ENCODE peak calls at places on chromosome X, in four cellular contexts. K is AG09309, B is lower leg skin, Q is lower lobe of right lung. W is an unnamed sample.

GRCh38 chrX:54180403-54180802 is 2.7 kb downstream of the FAM120C start:
- DNase-seq in K (no peak), B (no peak), Q (no peak), W (no peak)

GRCh38 chrX:154032156-154032555 is 12.5 kb upstream of the IRAK1 start:
- DNase-seq in K (no peak), B (no peak), Q (no peak), W (no peak)

GRCh38 chrX:132442674-132443073 is 46.2 kb downstream of the MBNL3 start:
- DNase-seq in K (no peak), B (no peak), Q (no peak), W (no peak)

GRCh38 chrX:71930298-71930697 is 19.7 kb downstream of the NHSL2 start:
- DNase-seq in K (peak), B (no peak), Q (no peak), W (no peak)

GRCh38 chrX:119455264-119455663 is 13.0 kb upstream of the SLC25A5 start:
- DNase-seq in K (peak), B (no peak), Q (no peak), W (no peak)

GRCh38 chrX:37867509-37868153 is 20.3 kb upstream of the DYNLT3 start:
- DNase-seq in K (no peak), B (no peak), Q (no peak), W (no peak)

GRCh38 chrX:72080800-72081199 is 50.9 kb downstream of the RTL5 start:
- DNase-seq in K (no peak), B (no peak), Q (no peak), W (no peak)

GRCh38 chrX:9885150-9885549 is 82.0 kb upstream of the CLDN34 start:
- DNase-seq in K (no peak), B (peak), Q (peak), W (peak)

GRCh38 chrX:13499736-13500135 is 69.7 kb upstream of the EGFL6 start:
- DNase-seq in K (no peak), B (no peak), Q (no peak), W (no peak)

GRCh38 chrX:15416133-15416993 is 32.1 kb upstream of the VEGFD start:
- DNase-seq in K (no peak), B (no peak), Q (no peak), W (no peak)

GRCh38 chrX:25013593-25014365 is 2.0 kb downstream of the ARX start:
- DNase-seq in K (no peak), B (no peak), Q (no peak), W (no peak)

GRCh38 chrX:121254336-121254735 is 206.9 kb downstream of the GLUD2 start:
- DNase-seq in K (no peak), B (no peak), Q (no peak), W (no peak)

GRCh38 chrX:95903490-95903889 is 781.2 kb upstream of the DIAPH2 start:
- DNase-seq in K (no peak), B (no peak), Q (no peak), W (no peak)

DNA sequence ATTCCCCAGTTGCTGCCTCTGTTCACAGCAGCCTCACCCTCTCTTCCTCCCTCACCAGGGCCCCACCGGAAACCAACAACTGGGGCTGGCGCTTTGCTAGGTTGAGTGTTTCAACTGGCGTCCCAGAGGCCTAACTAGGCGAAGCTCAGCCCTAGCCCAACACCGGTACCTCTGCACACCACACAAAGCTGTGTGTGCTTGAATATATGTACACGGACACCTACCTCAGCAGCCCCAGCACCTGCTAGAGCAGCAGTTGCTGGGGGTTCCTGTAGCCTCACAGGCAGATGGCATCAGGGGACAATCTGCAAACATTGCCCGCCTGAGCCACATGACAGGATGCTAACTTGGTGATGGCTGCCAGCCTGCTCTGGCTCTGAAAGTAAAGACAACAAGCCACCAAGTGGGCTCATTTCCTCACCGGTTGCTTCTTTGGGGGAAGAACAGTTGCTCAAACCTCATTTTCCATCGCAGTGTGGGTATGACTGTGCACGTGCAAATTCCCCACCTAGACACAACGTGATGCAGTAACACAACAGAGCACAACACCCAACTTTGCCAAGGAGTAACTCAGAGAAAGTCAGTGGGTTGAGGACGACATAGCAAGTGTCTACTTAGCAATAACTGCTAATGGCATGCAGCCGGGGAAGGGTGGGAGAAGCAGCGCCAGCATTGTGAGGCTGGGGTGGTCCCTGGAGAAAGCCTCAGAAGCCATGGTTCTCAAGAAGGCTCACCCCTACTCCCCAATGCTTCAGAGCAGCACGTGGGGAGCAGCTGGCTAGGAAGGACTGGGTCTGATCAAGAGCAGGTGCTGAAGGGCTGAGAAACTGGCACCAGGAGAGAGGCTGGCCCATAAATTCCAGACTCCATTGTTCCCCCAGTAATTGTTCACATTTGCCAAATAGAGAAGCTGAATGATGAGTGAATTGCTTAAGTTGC is 139.5 kb downstream of the SH3KBP1 start:
- DNase-seq in K (no peak), B (no peak), Q (peak), W (peak)
- H3K4me3 ChIP-seq in K (no peak), B (no peak), Q (no peak), W (no peak)

DNA sequence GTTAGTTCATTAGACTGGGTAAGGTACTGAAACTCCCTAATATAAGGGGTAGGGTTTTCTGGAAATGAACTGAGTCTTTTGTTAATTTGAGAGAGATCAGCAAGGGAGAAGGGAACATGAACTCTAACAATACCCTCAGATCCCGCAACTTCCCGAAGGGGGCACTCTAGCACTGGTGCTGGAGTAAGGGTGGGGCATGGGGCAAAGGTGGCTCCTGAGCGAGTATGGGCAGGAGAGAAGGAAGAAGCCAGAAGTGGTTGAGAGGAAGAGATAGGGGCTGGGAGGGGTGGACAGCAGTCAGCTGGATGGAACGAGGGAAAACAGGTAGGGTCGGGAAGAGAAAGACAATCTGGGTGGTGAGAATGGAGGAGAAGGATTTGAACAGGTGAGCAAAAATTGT is 183.2 kb upstream of the MAGEE2 start:
- DNase-seq in K (no peak), B (no peak), Q (no peak), W (no peak)
- TF ChIP-seq CTCF in K (no peak), B (no peak), Q (no peak), W (no peak)

DNA sequence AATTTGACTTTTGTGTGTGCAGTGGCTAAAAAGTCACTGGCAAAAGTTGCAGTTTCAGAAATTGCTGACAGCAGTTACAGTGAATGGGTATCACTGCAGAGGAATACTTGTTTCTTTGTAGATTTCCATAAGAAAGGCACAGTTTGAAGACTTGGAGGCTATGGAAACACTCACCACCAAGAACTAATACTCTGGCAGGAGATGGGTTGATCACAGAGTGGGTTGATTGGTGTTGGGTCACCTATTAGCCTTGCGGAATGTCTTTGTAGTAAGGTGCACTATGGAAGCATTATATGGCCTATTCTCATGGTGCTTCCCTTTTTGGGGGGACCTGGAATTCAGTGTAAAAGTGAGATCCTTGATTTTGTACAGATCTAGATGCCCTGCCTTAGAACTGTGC is 502.8 kb downstream of the CFAP47 start:
- DNase-seq in K (no peak), B (no peak), Q (no peak), W (no peak)
- H3K4me3 ChIP-seq in K (no peak), B (no peak), Q (no peak), W (no peak)

GRCh38 chrX:11109968-11110367 is 1.2 kb upstream of the HCCS start:
- DNase-seq in K (no peak), B (no peak), Q (no peak), W (no peak)

GRCh38 chrX:11108253-11108941 is 2.7 kb upstream of the HCCS start:
- DNase-seq in K (no peak), B (no peak), Q (no peak), W (no peak)

GRCh38 chrX:11113731-11114130 is 2.6 kb downstream of the HCCS start:
- DNase-seq in K (no peak), B (no peak), Q (no peak), W (no peak)

GRCh38 chrX:11111947-11112346 is 815 bp downstream of the HCCS start:
- DNase-seq in K (no peak), B (no peak), Q (no peak), W (no peak)

GRCh38 chrX:11111038-11111851 is at the start of gene HCCS:
- DNase-seq in K (no peak), B (peak), Q (peak), W (peak)
- TF ChIP-seq CTCF in K (no peak), B (no peak), Q (no peak), W (no peak)

GRCh38 chrX:74505437-74505836 is 84.1 kb downstream of the SLC16A2 start:
- DNase-seq in K (no peak), B (no peak), Q (no peak), W (no peak)

GRCh38 chrX:74500067-74500466 is 78.8 kb downstream of the SLC16A2 start:
- DNase-seq in K (no peak), B (no peak), Q (no peak), W (no peak)

GRCh38 chrX:74498924-74499323 is 77.6 kb downstream of the SLC16A2 start:
- DNase-seq in K (no peak), B (no peak), Q (no peak), W (no peak)

GRCh38 chrX:74506310-74507115 is 85.2 kb downstream of the SLC16A2 start:
- DNase-seq in K (no peak), B (no peak), Q (no peak), W (peak)

GRCh38 chrX:74500555-74500954 is 79.3 kb downstream of the SLC16A2 start:
- DNase-seq in K (no peak), B (no peak), Q (no peak), W (no peak)
- H3K4me3 ChIP-seq in K (no peak), B (no peak), Q (no peak), W (no peak)

GRCh38 chrX:41824551-41824950 is 98.8 kb downstream of the CASK start:
- DNase-seq in K (no peak), B (no peak), Q (no peak), W (no peak)
- TF ChIP-seq CTCF in K (peak), B (no peak), Q (no peak), W (no peak)

GRCh38 chrX:47631676-47632075 is 1.9 kb upstream of the CFP start:
- DNase-seq in K (no peak), B (no peak), Q (no peak), W (no peak)

GRCh38 chrX:47629419-47630210 is at the start of gene CFP:
- DNase-seq in K (no peak), B (no peak), Q (no peak), W (no peak)

GRCh38 chrX:47625365-47625764 is 4.4 kb downstream of the CFP start:
- DNase-seq in K (no peak), B (no peak), Q (no peak), W (no peak)

GRCh38 chrX:47632664-47633063 is 2.9 kb upstream of the CFP start:
- DNase-seq in K (no peak), B (no peak), Q (no peak), W (no peak)

DNA sequence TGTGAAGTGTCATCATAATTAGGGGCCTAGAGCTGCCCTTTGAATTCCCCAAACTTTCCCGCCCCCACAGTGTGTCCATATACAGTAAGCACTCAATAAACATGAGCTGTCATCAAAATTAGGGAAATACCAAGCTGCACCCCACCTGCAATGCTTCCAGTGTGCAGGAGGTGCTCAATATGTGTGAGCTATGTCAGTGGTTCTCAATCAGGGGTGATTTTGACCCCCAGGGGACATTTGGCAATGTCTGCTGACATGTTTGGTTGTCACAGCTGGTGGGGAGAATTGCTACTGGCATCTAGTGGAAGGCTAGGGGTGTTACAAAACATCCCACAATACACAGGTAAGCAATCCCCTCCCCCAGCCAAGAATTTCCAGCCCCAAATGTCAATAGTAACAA is 750 bp downstream of the CFP start:
- DNase-seq in K (no peak), B (no peak), Q (no peak), W (no peak)
- H3K4me3 ChIP-seq in K (no peak), B (no peak), Q (peak), W (no peak)

GRCh38 chrX:20527041-20527440 is 260.3 kb upstream of the RPS6KA3 start:
- DNase-seq in K (no peak), B (no peak), Q (no peak), W (no peak)
- TF ChIP-seq CTCF in K (no peak), B (no peak), Q (no peak), W (no peak)

GRCh38 chrX:134459683-134460004 is 321 bp upstream of the HPRT1 start:
- DNase-seq in K (no peak), B (no peak), Q (no peak), W (no peak)

GRCh38 chrX:134460005-134460860 is at the start of gene HPRT1:
- DNase-seq in K (no peak), B (peak), Q (peak), W (peak)

GRCh38 chrX:134460861-134461218 is 875 bp downstream of the HPRT1 start:
- DNase-seq in K (no peak), B (no peak), Q (no peak), W (no peak)

GRCh38 chrX:134457708-134458107 is 2.3 kb upstream of the HPRT1 start:
- DNase-seq in K (no peak), B (no peak), Q (no peak), W (no peak)

DNA sequence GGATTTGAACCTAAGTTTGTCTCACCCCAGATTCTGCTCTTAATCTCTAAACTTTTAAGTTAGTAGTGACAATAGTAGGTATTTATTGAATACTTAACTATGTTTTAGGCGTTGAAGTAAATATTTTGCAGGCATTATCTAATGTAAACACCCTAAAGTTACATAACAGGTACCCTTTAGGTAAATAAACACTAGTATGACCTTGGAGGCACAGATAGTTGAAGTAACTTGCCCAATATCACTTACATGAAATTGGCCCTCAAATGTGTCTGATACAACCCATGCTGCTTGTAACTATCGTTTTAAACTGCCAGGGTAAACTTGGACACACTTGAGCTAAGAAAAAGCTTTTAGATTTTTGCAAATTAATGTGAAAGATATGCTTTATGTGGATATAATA is 3.0 kb downstream of the HPRT1 start:
- DNase-seq in K (no peak), B (no peak), Q (no peak), W (no peak)
- H3K4me3 ChIP-seq in K (no peak), B (no peak), Q (no peak), W (no peak)

W was measured in GM12864.